ENCODE peak calls at places on chromosomes 16 and 17, in seven cellular contexts. F is stomach, C is transverse colon, J is endothelial cell of umbilical vein, U is HL-60, A is prostate gland, S is GM12878. V is an unnamed sample.

GRCh38 chr17:57986841-57987581 is 1.0 kb downstream of the VEZF1 start:
- DNase-seq in F (peak), C (peak), J (peak), U (no peak), A (peak), S (no peak), V (no peak)

GRCh38 chr16:84599528-84600202 is 18.2 kb downstream of the COTL1 start:
- DNase-seq in F (peak), C (peak), J (peak), U (peak), A (no peak), S (no peak), V (no peak)

GRCh38 chr17:49393491-49394255 is 21.0 kb downstream of the PHB1 start:
- DNase-seq in F (no peak), C (no peak), J (peak), U (no peak), A (no peak), S (no peak), V (no peak)

GRCh38 chr16:1678500-1679098 is 520 bp downstream of the JPT2 start:
- DNase-seq in F (peak), C (peak), J (peak), U (peak), A (peak), S (no peak), V (no peak)

GRCh38 chr16:85365120-85365519 is 248.0 kb upstream of the GSE1 start:
- DNase-seq in F (peak), C (no peak), J (no peak), U (no peak), A (no peak), S (no peak), V (no peak)

GRCh38 chr16:3087836-3088235 is 11.3 kb downstream of the ZSCAN10 start:
- DNase-seq in F (no peak), C (no peak), J (no peak), U (no peak), A (no peak), S (no peak), V (no peak)

GRCh38 chr17:53707546-53707945 is 115.2 kb upstream of the KIF2B start:
- DNase-seq in F (no peak), C (no peak), J (no peak), U (no peak), A (no peak), S (no peak), V (no peak)

GRCh38 chr17:67160791-67161190 is 84.2 kb downstream of the HELZ start:
- DNase-seq in F (no peak), C (no peak), J (no peak), U (no peak), A (no peak), S (no peak), V (no peak)

GRCh38 chr16:85870159-85870558 is 28.8 kb upstream of the IRF8 start:
- DNase-seq in F (no peak), C (no peak), J (no peak), U (no peak), A (no peak), S (no peak), V (no peak)

GRCh38 chr17:17822189-17822978 is 14.4 kb downstream of the SREBF1 start:
- DNase-seq in F (peak), C (no peak), J (no peak), U (no peak), A (peak), S (no peak), V (no peak)
- TF ChIP-seq POLR2AphosphoS5 in F (no peak), C (no peak), J (no peak), U (no peak), A (peak), S (no peak), V (no peak)

GRCh38 chr17:74960739-74961342 is 11.7 kb downstream of the HID1 start:
- DNase-seq in F (peak), C (peak), J (no peak), U (peak), A (no peak), S (no peak), V (no peak)
- TF ChIP-seq CTCF in F (no peak), C (peak), J (no peak), U (peak), A (no peak), S (peak), V (peak)

GRCh38 chr17:48025040-48025903 is 12.3 kb downstream of the COPZ2 start:
- DNase-seq in F (peak), C (peak), J (peak), U (peak), A (peak), S (peak), V (peak)
- TF ChIP-seq POLR2AphosphoS5 in F (peak), C (peak), J (peak), U (no peak), A (peak), S (no peak), V (no peak)

GRCh38 chr17:78780335-78780734 is 1.7 kb downstream of the CYTH1 start:
- DNase-seq in F (no peak), C (no peak), J (no peak), U (no peak), A (no peak), S (no peak), V (no peak)
- TF ChIP-seq CTCF in F (no peak), C (no peak), J (no peak), U (no peak), A (no peak), S (no peak), V (no peak)

GRCh38 chr17:80729016-80729415 is 184.4 kb downstream of the RPTOR start:
- DNase-seq in F (no peak), C (no peak), J (no peak), U (no peak), A (no peak), S (no peak), V (no peak)
- TF ChIP-seq POLR2AphosphoS5 in F (no peak), C (no peak), J (no peak), U (no peak), A (no peak), S (no peak), V (no peak)

GRCh38 chr17:59853168-59853918 is 39.4 kb downstream of the TUBD1 start:
- DNase-seq in F (peak), C (peak), J (peak), U (no peak), A (peak), S (no peak), V (peak)
- TF ChIP-seq CTCF in F (no peak), C (peak), J (peak), U (no peak), A (peak), S (peak), V (peak)